ENCODE peak calls at places on chromosomes 1 and 21, in four cellular contexts. H is cardiac fibroblast, D is WTC11, F is pancreas. Z is an unnamed sample.

GRCh38 chr21:35651166-35651565 is 409.2 kb downstream of the SETD4 start:
- DNase-seq in H (no peak), D (no peak), F (no peak), Z (no peak)

GRCh38 chr1:172811698-172812097 is 152.8 kb downstream of the FASLG start:
- DNase-seq in H (no peak), D (no peak), F (no peak), Z (no peak)

GRCh38 chr1:201535778-201536245 is 3.1 kb upstream of the NAV1 start:
- DNase-seq in D (no peak), H (no peak), F (no peak), Z (no peak)

GRCh38 chr1:4603317-4604110 is 50.9 kb upstream of the AJAP1 start:
- DNase-seq in D (no peak), F (no peak), H (no peak), Z (no peak)

GRCh38 chr1:84253891-84254290 is 47.6 kb upstream of the SAMD13 start:
- DNase-seq in H (peak), F (peak), D (no peak), Z (no peak)

GRCh38 chr1:31627301-31627929 is 9.9 kb downstream of the HCRTR1 start:
- DNase-seq in H (peak), F (peak), D (no peak), Z (no peak)

GRCh38 chr1:109838838-109839240 is 71.8 kb upstream of the CSF1 start:
- DNase-seq in H (no peak), F (no peak), D (no peak), Z (no peak)

GRCh38 chr21:16082038-16082816 is 352.4 kb downstream of the USP25 start:
- DNase-seq in D (no peak), F (no peak), H (peak), Z (no peak)

GRCh38 chr1:91846007-91846620 is 39.8 kb downstream of the TGFBR3 start:
- DNase-seq in F (no peak), D (no peak), H (peak), Z (no peak)

GRCh38 chr21:20877976-20878375 is 120.2 kb upstream of the NCAM2 start:
- DNase-seq in H (no peak), F (no peak), D (no peak), Z (no peak)

DNA sequence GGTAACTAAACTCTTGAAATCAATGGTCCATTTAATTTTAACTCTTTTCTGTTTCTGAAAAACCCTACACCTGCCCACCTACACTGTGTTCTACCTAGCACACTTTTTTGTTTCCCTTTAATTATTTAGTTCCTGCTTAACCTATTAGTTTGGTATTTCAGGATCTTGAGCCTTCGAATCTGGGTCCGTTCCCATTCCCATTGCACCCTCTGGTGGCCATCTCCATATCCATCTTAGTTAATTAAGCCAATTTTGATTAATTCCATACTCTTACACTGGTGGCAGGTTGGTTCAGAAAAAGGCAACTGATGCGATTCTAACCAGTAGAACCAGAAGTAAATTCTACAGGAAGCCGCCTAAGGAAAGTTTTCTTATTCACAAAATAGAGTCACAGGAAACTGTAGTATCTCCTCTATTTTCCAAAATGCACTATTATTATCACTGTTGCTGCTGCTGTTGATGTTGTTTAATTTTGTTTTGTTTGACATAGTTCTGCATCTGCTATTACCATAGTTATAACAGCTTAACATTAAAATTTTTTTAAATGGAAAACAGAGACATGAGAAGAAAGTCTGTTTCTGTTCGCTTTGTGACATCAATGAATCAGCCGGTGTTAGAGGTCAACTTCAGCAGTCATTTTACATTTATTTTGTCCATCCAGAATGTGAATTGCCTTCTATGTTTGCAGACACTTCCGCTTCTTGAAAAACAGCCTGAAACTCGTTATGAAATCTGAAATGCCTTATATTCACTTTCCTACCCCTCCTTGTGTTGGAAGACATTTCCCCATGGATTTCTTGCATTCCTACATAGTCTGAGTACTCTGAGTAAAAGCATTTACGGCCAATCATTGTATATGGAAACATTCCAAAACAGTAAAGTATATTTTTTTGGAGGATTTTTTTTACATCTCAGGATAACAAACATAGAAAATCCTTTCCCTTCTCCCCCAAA is 115.5 kb upstream of the NCAM2 start:
- DNase-seq in D (peak), H (peak), F (no peak), Z (peak)
- TF ChIP-seq CTCF in D (peak), H (peak), F (peak), Z (peak)

DNA sequence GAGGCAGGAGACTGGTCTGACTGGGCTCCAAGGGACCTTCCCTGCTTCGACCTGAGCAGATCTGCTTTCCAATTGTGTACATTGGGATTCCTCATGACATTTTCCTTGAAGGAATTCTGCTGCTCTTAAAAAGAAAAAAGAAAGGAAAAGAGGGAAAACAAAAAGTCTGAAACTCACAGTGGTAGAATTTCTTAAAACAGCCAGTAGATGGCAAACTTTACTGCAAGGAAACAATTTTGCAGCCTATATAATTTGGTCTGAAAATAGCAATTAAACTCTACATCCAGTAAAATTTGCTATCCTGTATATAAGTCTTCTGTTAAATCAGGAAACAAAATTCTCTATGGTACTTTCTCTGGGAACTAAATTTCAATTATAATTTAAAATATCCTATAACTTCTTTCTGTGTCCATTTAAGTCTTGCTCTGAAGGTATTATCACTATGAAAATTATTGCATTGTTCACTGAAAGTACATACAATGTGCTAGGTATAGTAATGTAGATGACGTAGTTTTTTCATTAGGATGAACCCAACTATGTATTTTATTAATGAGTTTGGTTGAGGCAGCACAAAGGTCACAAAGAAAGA is 59.8 kb downstream of the CRB1 start:
- DNase-seq in F (no peak), D (no peak), H (peak), Z (no peak)
- TF ChIP-seq CTCF in F (no peak), D (peak), H (peak), Z (peak)

GRCh38 chr1:81805537-81806431 is 5.0 kb downstream of the ADGRL2 start:
- DNase-seq in H (no peak), D (no peak), F (no peak), Z (no peak)

GRCh38 chr1:81809808-81810207 is 9.1 kb downstream of the ADGRL2 start:
- DNase-seq in D (no peak), H (no peak), F (no peak), Z (no peak)

GRCh38 chr1:81806432-81806770 is 5.7 kb downstream of the ADGRL2 start:
- DNase-seq in D (no peak), F (no peak), H (no peak), Z (no peak)

GRCh38 chr1:81811757-81812371 is 11.1 kb downstream of the ADGRL2 start:
- DNase-seq in F (no peak), H (peak), D (no peak), Z (no peak)

DNA sequence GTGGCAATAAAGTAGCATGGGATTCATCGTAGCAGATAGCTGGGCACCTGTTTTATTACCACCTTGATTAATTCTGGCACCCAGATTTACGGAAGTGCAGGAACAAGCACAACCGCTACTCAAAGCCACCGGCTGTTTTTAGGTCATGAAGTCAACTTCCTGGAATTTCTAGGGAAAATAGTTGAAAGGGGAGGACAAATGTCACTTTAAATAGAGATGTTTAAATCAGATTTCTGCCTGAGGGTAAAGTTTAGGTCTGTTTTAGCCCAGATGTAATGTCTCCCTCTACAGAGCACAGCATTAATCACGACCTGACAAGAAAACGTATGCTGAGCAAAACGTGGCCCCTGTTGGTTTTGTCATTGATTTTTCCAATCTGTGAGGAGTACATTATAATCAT is 8.0 kb downstream of the ADGRL2 start:
- DNase-seq in D (no peak), F (no peak), H (no peak), Z (no peak)
- TF ChIP-seq CTCF in D (no peak), F (no peak), H (no peak), Z (no peak)

GRCh38 chr1:155487537-155487936 is 75.1 kb downstream of the ASH1L start:
- DNase-seq in F (no peak), H (no peak), D (no peak), Z (no peak)

GRCh38 chr1:155481761-155482160 is 80.8 kb downstream of the ASH1L start:
- DNase-seq in H (peak), D (no peak), F (no peak), Z (no peak)

GRCh38 chr1:155485222-155485621 is 77.4 kb downstream of the ASH1L start:
- DNase-seq in D (no peak), H (no peak), F (no peak), Z (no peak)

GRCh38 chr1:155485945-155486344 is 76.7 kb downstream of the ASH1L start:
- DNase-seq in D (no peak), F (no peak), H (no peak), Z (no peak)
- TF ChIP-seq CTCF in D (no peak), F (no peak), H (no peak), Z (no peak)

Z was measured in endothelial cell.